ENCODE peak calls at places on chromosomes 2 and 18, in five cellular contexts. O, Y, G, R and H are unnamed samples.

GRCh38 chr2:181104512-181105121 is 124.2 kb downstream of the UBE2E3 start:
- DNase-seq in O (peak), R (peak), Y (no peak), G (peak), H (peak)

GRCh38 chr18:49856531-49856930 is 43.2 kb upstream of the ACAA2 start:
- DNase-seq in G (no peak), O (no peak), R (no peak), Y (no peak), H (no peak)

GRCh38 chr2:226891780-226892590 is 56.1 kb downstream of the RHBDD1 start:
- DNase-seq in Y (no peak), G (peak), R (peak), O (peak), H (peak)

GRCh38 chr2:179954026-179954425 is 53.1 kb downstream of the CWC22 start:
- DNase-seq in O (no peak), G (no peak), Y (no peak), R (no peak), H (no peak)

GRCh38 chr18:77439888-77440287 is 190.2 kb downstream of the GALR1 start:
- DNase-seq in R (no peak), G (no peak), O (no peak), Y (no peak), H (no peak)

GRCh38 chr2:57549642-57550102 is 496.9 kb upstream of the VRK2 start:
- DNase-seq in G (peak), O (no peak), R (peak), Y (no peak), H (no peak)

GRCh38 chr2:135093192-135093591 is 41.1 kb downstream of the RAB3GAP1 start:
- DNase-seq in O (no peak), Y (no peak), R (no peak), G (no peak), H (no peak)

GRCh38 chr2:147061269-147061668 is 783.6 kb upstream of the ACVR2A start:
- DNase-seq in Y (no peak), R (no peak), O (no peak), G (no peak), H (no peak)

GRCh38 chr2:205462681-205463345 is 219.5 kb upstream of the NRP2 start:
- DNase-seq in O (no peak), R (no peak), G (no peak), Y (no peak), H (peak)

GRCh38 chr2:207767461-207768167 is 2.1 kb downstream of the FZD5 start:
- DNase-seq in G (no peak), O (no peak), Y (peak), R (peak), H (peak)

GRCh38 chr2:189393440-189394111 is 47.7 kb upstream of the WDR75 start:
- DNase-seq in O (peak), R (peak), G (peak), Y (no peak), H (peak)

GRCh38 chr2:112151701-112152440 is 13.7 kb downstream of the FBLN7 start:
- DNase-seq in G (no peak), Y (peak), R (no peak), O (no peak), H (no peak)

GRCh38 chr2:12982149-12982584 is 265.4 kb downstream of the TRIB2 start:
- DNase-seq in O (peak), R (peak), G (no peak), Y (no peak), H (peak)

GRCh38 chr2:122055541-122055940 is 300.1 kb downstream of the TSN start:
- DNase-seq in R (no peak), Y (no peak), G (no peak), O (no peak), H (no peak)

GRCh38 chr2:96669539-96670215 is 27.1 kb downstream of the FER1L5 start:
- DNase-seq in O (no peak), Y (no peak), R (no peak), G (no peak), H (no peak)

GRCh38 chr2:219539926-219540678 is 3.5 kb downstream of the CHPF start:
- DNase-seq in R (no peak), Y (no peak), O (no peak), G (no peak), H (no peak)

GRCh38 chr2:9010866-9011265 is 7.4 kb upstream of the MBOAT2 start:
- DNase-seq in G (peak), R (peak), Y (no peak), O (peak), H (peak)

GRCh38 chr2:187994464-187995331 is 297.0 kb upstream of the GULP1 start:
- DNase-seq in O (peak), G (peak), R (peak), Y (no peak), H (peak)

GRCh38 chr2:237144516-237144915 is 58.8 kb downstream of the COPS8 start:
- DNase-seq in G (no peak), O (no peak), Y (no peak), R (no peak), H (no peak)

GRCh38 chr2:156687126-156687525 is 250.9 kb downstream of the GPD2 start:
- DNase-seq in O (no peak), R (no peak), G (no peak), Y (no peak), H (no peak)

GRCh38 chr2:181305151-181306123 is 151.7 kb upstream of the ITGA4 start:
- DNase-seq in G (peak), Y (no peak), R (peak), O (peak), H (no peak)

GRCh38 chr2:45652090-45653050 is 895 bp downstream of the PRKCE start:
- DNase-seq in G (peak), R (peak), O (peak), Y (peak), H (peak)

GRCh38 chr2:163802289-163802688 is 66.5 kb upstream of the FIGN start:
- DNase-seq in O (no peak), Y (no peak), G (peak), R (no peak), H (no peak)

GRCh38 chr18:79597176-79598045 is 82.2 kb upstream of the CTDP1 start:
- DNase-seq in O (no peak), R (no peak), Y (peak), G (no peak), H (no peak)

GRCh38 chr18:3966985-3967856 is 487.9 kb downstream of the DLGAP1 start:
- DNase-seq in G (peak), O (peak), Y (no peak), R (peak), H (peak)

GRCh38 chr2:2919574-2920365 is 457.8 kb downstream of the EIPR1 start:
- DNase-seq in O (no peak), G (no peak), Y (peak), R (no peak), H (no peak)

GRCh38 chr2:68371581-68371980 is 6.5 kb downstream of the PLEK start:
- DNase-seq in Y (no peak), O (no peak), G (no peak), R (peak), H (no peak)

GRCh38 chr2:136651611-136652010 is 113.7 kb upstream of the THSD7B start:
- DNase-seq in G (no peak), O (no peak), Y (no peak), R (no peak), H (no peak)

GRCh38 chr2:219661197-219661954 is 33.9 kb downstream of the SLC4A3 start:
- DNase-seq in Y (no peak), G (peak), O (peak), R (no peak), H (no peak)

GRCh38 chr2:179860255-179861026 is 971 bp downstream of the ZNF385B start:
- DNase-seq in Y (peak), G (no peak), O (no peak), R (no peak), H (peak)

GRCh38 chr18:50429207-50429948 is 54.5 kb downstream of the SKA1 start:
- DNase-seq in O (peak), R (peak), G (peak), Y (no peak), H (peak)

GRCh38 chr18:36769611-36770314 is 59.0 kb downstream of the TPGS2 start:
- DNase-seq in G (no peak), R (peak), Y (no peak), O (no peak), H (no peak)

GRCh38 chr2:177172034-177172880 is 40.3 kb upstream of the HNRNPA3 start:
- DNase-seq in R (peak), O (peak), Y (no peak), G (peak), H (peak)

GRCh38 chr2:188894028-188894427 is 80.1 kb upstream of the COL3A1 start:
- DNase-seq in O (no peak), Y (no peak), R (no peak), G (no peak), H (no peak)

GRCh38 chr2:170651603-170652002 is 63.5 kb upstream of the SP5 start:
- DNase-seq in R (no peak), O (no peak), Y (no peak), G (no peak), H (no peak)

GRCh38 chr2:94870392-94871225 is 621 bp upstream of the TEKT4 start:
- DNase-seq in Y (peak), R (no peak), O (no peak), G (no peak), H (no peak)

DNA sequence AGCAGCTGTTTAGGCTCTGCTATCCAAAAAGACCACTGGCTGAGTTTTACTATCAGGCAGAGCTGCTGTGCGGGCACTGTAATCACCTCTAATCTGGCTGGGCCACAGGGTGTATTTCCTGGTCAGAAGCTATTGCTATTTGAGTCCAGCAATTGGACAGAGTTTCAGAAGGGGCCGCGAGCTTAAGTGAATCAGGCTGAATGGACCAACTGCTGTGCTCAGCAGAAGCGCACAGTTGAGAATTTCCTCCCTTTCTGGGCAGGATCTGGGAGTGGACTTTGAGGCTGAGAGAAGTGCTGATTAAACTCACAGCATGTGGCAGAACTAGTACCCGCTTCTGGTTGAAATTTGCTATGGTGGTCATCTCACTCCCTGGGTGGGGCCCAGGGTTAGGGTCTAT is 251.8 kb downstream of the INSIG2 start:
- DNase-seq in O (no peak), Y (no peak), R (no peak), G (no peak), H (no peak)
- H3K4me3 ChIP-seq in O (no peak), Y (no peak), R (no peak), G (no peak), H (no peak)

DNA sequence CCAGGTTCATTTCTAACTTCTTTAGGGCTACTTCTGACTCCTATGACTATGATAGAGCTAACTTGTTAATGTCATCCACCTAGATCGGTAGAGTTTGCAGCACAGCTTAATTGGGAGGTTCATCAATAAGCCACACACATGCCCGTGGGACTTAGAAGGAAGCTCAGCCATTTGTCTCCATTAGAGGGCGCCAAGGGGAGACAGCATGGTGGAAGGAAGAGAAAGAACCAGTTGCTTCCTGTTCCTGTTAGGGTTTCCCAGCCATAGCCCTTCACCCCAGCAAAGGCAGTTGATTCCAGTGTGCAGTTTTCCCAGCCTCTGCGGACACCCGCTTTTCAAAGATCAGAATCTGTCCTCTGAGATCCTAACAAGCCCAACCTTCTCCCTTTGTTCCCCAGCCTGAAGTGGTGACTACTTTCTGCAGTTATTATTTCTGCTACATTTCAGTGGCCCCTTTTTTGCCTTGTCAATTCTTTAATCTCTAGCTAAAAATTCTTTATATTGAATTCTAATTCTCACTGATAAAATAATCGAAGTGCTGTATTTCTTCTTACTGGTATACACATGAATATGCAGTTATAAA is 30.3 kb downstream of the MAIP1 start:
- DNase-seq in Y (no peak), R (peak), G (peak), O (peak), H (peak)
- H3K4me3 ChIP-seq in Y (no peak), R (no peak), G (no peak), O (no peak), H (no peak)

GRCh38 chr2:127423880-127424279 is 5.7 kb downstream of the PROC start:
- DNase-seq in G (no peak), R (no peak), Y (no peak), O (no peak), H (no peak)
- H3K4me3 ChIP-seq in G (peak), R (no peak), Y (no peak), O (no peak), H (peak)

DNA sequence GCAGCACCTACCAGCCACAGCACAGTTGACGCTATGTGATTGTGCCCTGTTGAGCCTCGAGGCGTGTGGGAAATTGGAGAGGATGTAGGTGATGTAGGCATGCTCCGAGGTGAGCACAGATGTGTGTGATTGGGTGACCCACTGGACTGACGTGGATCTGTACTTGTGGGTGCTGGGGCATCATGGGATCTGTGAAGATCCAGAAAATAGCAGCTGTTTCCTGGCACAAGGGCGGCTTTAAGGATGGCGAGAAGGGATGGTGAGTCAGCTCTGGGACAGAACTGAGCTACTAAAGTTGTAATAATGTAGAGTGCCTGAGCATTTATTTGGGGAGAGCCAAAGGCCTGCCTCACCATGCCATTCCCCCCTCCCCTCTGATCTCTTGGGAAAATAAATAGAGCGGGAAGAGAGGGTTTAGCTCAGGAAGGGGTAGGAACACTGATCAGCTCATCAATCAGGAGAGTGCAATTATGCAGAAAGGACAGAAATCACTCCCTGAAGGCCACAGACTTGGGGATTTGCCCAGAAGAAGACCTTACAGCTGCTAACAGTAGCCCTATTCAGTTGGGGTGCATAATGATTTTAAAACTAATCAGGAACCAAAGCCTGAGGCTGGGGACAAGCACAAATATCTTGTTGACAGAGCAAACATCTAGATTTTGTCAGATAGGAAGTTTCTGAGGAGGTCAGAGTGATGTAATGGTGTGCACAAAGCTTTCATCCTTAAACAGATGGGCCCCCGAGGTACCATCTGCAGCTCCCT is 30.2 kb downstream of the TANC1 start:
- DNase-seq in Y (no peak), G (peak), O (peak), R (peak), H (peak)
- H3K4me3 ChIP-seq in Y (no peak), G (no peak), O (no peak), R (no peak), H (no peak)

GRCh38 chr2:231411237-231411636 is 15.7 kb downstream of the B3GNT7 start:
- DNase-seq in G (no peak), Y (no peak), O (no peak), R (no peak), H (no peak)
- H3K4me3 ChIP-seq in G (no peak), Y (no peak), O (no peak), R (no peak), H (no peak)

GRCh38 chr2:241867776-241868420 is 1.6 kb upstream of the RTP5 start:
- DNase-seq in Y (no peak), R (no peak), O (no peak), G (no peak), H (no peak)
- H3K4me3 ChIP-seq in Y (no peak), R (no peak), O (no peak), G (no peak), H (no peak)

GRCh38 chr2:24075259-24075658 is 867 bp downstream of the SF3B6 start:
- DNase-seq in R (no peak), G (no peak), O (no peak), Y (no peak), H (no peak)
- H3K4me3 ChIP-seq in R (peak), G (peak), O (peak), Y (peak), H (peak)

DNA sequence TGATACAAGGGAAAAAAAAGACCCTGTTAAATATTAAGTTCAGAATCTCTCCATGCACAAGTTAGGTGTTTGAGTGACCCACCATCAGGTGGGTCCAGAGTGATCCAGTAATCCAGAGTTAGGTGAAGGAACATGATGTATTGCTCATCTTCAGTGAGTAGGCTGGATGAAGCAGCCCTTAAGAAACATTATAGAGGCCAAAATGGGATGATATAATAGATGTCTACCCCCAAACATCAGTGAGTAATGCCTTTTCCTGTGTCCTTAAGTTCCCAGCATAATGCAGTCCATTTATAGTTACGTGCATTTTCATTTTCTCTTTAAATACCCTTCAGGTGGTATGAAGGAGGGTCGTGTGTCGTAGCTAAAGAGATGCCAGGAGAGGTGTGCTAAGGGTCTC is 89.6 kb downstream of the MAP4K4 start:
- DNase-seq in Y (no peak), G (no peak), O (peak), R (peak), H (peak)
- H3K4me3 ChIP-seq in Y (no peak), G (no peak), O (no peak), R (no peak), H (no peak)

GRCh38 chr2:43106767-43107527 is 119.5 kb downstream of the ZFP36L2 start:
- DNase-seq in Y (peak), O (no peak), R (no peak), G (no peak), H (no peak)
- H3K4me3 ChIP-seq in Y (no peak), O (no peak), R (no peak), G (no peak), H (no peak)